ENCODE peak calls at places on chromosomes 1 and 21, in five cellular contexts. M, T, L, U and Y are unnamed samples.

GRCh38 chr1:31238986-31239613 is 587 bp downstream of the NKAIN1 start:
- DNase-seq in T (peak), U (no peak), L (peak), M (no peak), Y (no peak)

GRCh38 chr1:63575340-63575826 is 17.8 kb upstream of the PGM1 start:
- DNase-seq in U (no peak), M (no peak), L (no peak), T (peak), Y (no peak)

GRCh38 chr1:35122311-35122710 is 43.1 kb downstream of the ZMYM1 start:
- DNase-seq in U (no peak), L (no peak), M (no peak), T (no peak), Y (no peak)

GRCh38 chr1:89843279-89844121 is 22.7 kb downstream of the LRRC8D start:
- DNase-seq in M (peak), U (peak), L (peak), T (peak), Y (peak)

GRCh38 chr1:220877348-220878095 is 1.7 kb upstream of the HLX start:
- DNase-seq in M (no peak), L (no peak), U (no peak), T (no peak), Y (no peak)

GRCh38 chr1:225766967-225767413 is 10.6 kb upstream of the SRP9 start:
- DNase-seq in T (no peak), U (peak), M (peak), L (peak), Y (peak)

GRCh38 chr1:54027848-54028247 is 9.9 kb upstream of the LDLRAD1 start:
- DNase-seq in M (no peak), U (no peak), L (no peak), T (no peak), Y (no peak)

GRCh38 chr1:88646852-88647645 is 37.0 kb upstream of the PKN2 start:
- DNase-seq in M (no peak), U (no peak), L (no peak), T (peak), Y (no peak)

GRCh38 chr1:218634212-218634611 is 289.1 kb downstream of the TGFB2 start:
- DNase-seq in T (peak), L (no peak), M (no peak), U (no peak), Y (no peak)

GRCh38 chr1:58090640-58091039 is 455.9 kb downstream of the OMA1 start:
- DNase-seq in M (no peak), U (no peak), L (no peak), T (no peak), Y (no peak)

GRCh38 chr1:189323090-189323489 is 1154.6 kb downstream of the BRINP3 start:
- DNase-seq in L (no peak), M (no peak), T (no peak), U (no peak), Y (no peak)

GRCh38 chr1:47871799-47872353 is 125.3 kb downstream of the TRABD2B start:
- DNase-seq in U (no peak), L (no peak), T (no peak), M (no peak), Y (no peak)

GRCh38 chr21:34910396-34910795 is 138.7 kb downstream of the RUNX1 start:
- DNase-seq in M (no peak), L (no peak), T (no peak), U (no peak), Y (no peak)

GRCh38 chr1:77608893-77609292 is 73.6 kb downstream of the ZZZ3 start:
- DNase-seq in T (no peak), L (no peak), U (no peak), M (no peak), Y (no peak)

GRCh38 chr1:8317647-8318360 is at the start of gene SLC45A1:
- DNase-seq in T (peak), M (peak), U (peak), L (peak), Y (no peak)

GRCh38 chr1:196660912-196661311 is 9.1 kb downstream of the CFH start:
- DNase-seq in T (no peak), M (no peak), U (no peak), L (no peak), Y (no peak)

GRCh38 chr1:61270761-61271411 is 188.5 kb downstream of the NFIA start:
- DNase-seq in U (no peak), M (no peak), L (no peak), T (no peak), Y (no peak)

GRCh38 chr1:172185206-172185605 is 235.3 kb upstream of the C1orf105 start:
- DNase-seq in U (no peak), T (no peak), L (no peak), M (no peak), Y (no peak)
- H3K27ac ChIP-seq in U (no peak), T (no peak), L (no peak), M (no peak), Y (no peak)

GRCh38 chr1:232950919-232951579 is 638 bp downstream of the NTPCR start:
- DNase-seq in T (peak), M (no peak), U (no peak), L (no peak), Y (no peak)

GRCh38 chr1:232949636-232950196 is 695 bp upstream of the NTPCR start:
- DNase-seq in U (no peak), M (no peak), T (no peak), L (no peak), Y (no peak)

GRCh38 chr1:232952514-232953175 is 2.2 kb downstream of the NTPCR start:
- DNase-seq in T (peak), U (peak), L (no peak), M (no peak), Y (no peak)

GRCh38 chr1:232951605-232952004 is 1.2 kb downstream of the NTPCR start:
- DNase-seq in L (no peak), U (no peak), M (no peak), T (no peak), Y (no peak)

GRCh38 chr1:232950197-232950918 is at the start of gene NTPCR:
- DNase-seq in M (peak), L (peak), T (peak), U (peak), Y (peak)
- TF ChIP-seq CTCF in M (no peak), L (no peak), T (no peak), U (no peak), Y (no peak)

GRCh38 chr1:43688594-43689000 is 18.7 kb upstream of the ST3GAL3 start:
- DNase-seq in L (no peak), U (no peak), T (no peak), M (no peak), Y (no peak)

GRCh38 chr1:43688109-43688387 is 19.3 kb upstream of the ST3GAL3 start:
- DNase-seq in M (no peak), L (no peak), T (no peak), U (no peak), Y (no peak)

GRCh38 chr1:43693371-43693770 is 14.0 kb upstream of the ST3GAL3 start:
- DNase-seq in M (no peak), L (no peak), U (no peak), T (no peak), Y (no peak)

GRCh38 chr1:43687301-43688108 is 19.8 kb upstream of the ST3GAL3 start:
- DNase-seq in T (no peak), L (no peak), U (no peak), M (no peak), Y (no peak)

GRCh38 chr1:43691871-43692815 is 15.2 kb upstream of the ST3GAL3 start:
- DNase-seq in M (peak), L (no peak), U (no peak), T (no peak), Y (no peak)
- H3K27ac ChIP-seq in M (peak), L (no peak), U (no peak), T (no peak), Y (no peak)

GRCh38 chr1:113453771-113454083 is 63.4 kb downstream of the MAGI3 start:
- DNase-seq in T (no peak), L (no peak), M (no peak), U (no peak), Y (no peak)
- TF ChIP-seq CTCF in T (no peak), L (no peak), M (no peak), U (no peak), Y (no peak)

DNA sequence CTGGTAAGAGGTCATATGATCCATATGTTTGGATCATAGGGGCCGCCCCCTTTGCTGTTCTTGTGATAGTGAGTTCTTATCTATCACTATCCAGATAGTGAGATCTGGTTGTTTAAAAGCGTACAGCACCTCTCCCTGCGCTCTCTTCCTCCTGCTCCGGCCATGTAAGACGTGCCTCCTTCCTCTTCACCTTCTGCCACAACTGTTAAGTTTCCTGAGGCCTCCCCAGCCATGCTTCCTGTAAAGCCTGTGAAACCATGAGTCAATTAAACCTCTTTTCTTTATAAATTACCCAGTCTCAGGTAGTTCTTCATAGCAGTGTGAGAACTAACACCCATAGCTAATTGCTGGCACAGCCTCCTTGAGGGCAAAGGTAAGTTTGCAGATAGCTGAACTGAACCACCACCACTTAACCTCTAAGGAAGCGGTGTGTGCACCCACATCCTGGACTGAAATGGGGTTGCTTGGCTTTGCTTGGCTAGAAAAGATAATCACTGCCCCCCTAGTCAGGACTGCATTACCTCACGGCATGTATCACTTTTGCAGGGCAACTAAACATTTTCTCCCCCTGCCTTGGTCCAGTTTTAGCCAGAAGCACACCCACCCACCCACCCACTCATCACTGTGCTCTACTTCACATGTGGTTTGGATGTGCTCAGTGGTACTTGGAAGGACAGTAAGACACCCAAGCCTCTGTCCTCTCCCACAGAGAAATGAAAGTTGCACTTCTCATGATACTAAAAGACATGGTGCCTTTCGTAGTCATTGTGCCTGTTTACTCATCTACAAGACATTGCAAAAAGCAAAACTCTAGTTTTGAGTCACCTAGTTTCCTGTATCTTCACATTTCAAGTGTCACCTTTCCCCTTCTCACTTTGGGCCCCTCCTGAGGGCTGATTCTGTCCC is 23.1 kb upstream of the PTAFR start:
- DNase-seq in T (no peak), U (no peak), L (no peak), M (no peak), Y (no peak)
- H3K27ac ChIP-seq in T (no peak), U (no peak), L (no peak), M (no peak), Y (no peak)

GRCh38 chr1:198553017-198553416 is 12.5 kb upstream of the ATP6V1G3 start:
- DNase-seq in U (no peak), T (no peak), L (no peak), M (no peak), Y (no peak)
- TF ChIP-seq CTCF in U (no peak), T (peak), L (no peak), M (no peak), Y (no peak)